ENCODE peak calls at places on chromosomes 13 and 19, in seven cellular contexts. I, J, P, A, Z, S and N are unnamed samples.

GRCh38 chr13:48233886-48234488 is 981 bp downstream of the ITM2B start:
- DNase-seq in I (peak), J (no peak), P (no peak), A (no peak), Z (peak), S (no peak), N (no peak)

GRCh38 chr13:42781362-42781761 is at the start of gene FAM216B:
- DNase-seq in I (no peak), J (no peak), P (no peak), A (no peak), Z (no peak), S (no peak), N (no peak)

GRCh38 chr19:39306075-39306474 is 9.9 kb downstream of the IFNL1 start:
- DNase-seq in I (no peak), J (no peak), P (no peak), A (no peak), Z (no peak), S (no peak), N (no peak)

GRCh38 chr19:633786-634639 is 676 bp upstream of the POLRMT start:
- DNase-seq in I (no peak), J (no peak), P (no peak), A (peak), Z (no peak), S (no peak), N (no peak)

GRCh38 chr19:31500540-31500830 is 151.2 kb upstream of the TSHZ3 start:
- DNase-seq in I (no peak), J (no peak), P (no peak), A (no peak), Z (no peak), S (no peak), N (no peak)

GRCh38 chr13:112877496-112877895 is 91.5 kb upstream of the MCF2L start:
- DNase-seq in I (no peak), J (no peak), P (no peak), A (peak), Z (no peak), S (peak), N (no peak)

GRCh38 chr13:40031031-40031430 is 375.6 kb downstream of the COG6 start:
- DNase-seq in I (no peak), J (peak), P (no peak), A (no peak), Z (peak), S (no peak), N (no peak)

GRCh38 chr13:101875717-101876393 is 423.4 kb downstream of the ITGBL1 start:
- DNase-seq in I (no peak), J (peak), P (no peak), A (no peak), Z (peak), S (no peak), N (no peak)